ENCODE peak calls at places on chromosomes 6 and 20, in nine cellular contexts. B is Daoy, W is NCI-H460, O is mucosa of descending colon, P is nephron progenitor cell, L is activated gamma-delta T cell, D is NCI-H1930, C is COLO829, E is stomach. Y is an unnamed sample.

GRCh38 chr20:9999660-10000059 is 35.1 kb upstream of the ANKEF1 start:
- DNase-seq in B (no peak), L (no peak), P (no peak), E (no peak), C (no peak), O (no peak), W (no peak), D (no peak), Y (no peak)

GRCh38 chr6:15365273-15365687 is 119.4 kb downstream of the JARID2 start:
- DNase-seq in W (peak; percentile 44), L (no peak), O (peak; percentile 70), D (peak; percentile 65), E (peak; percentile 82), P (peak; percentile 36), B (peak; percentile 80), C (peak; percentile 90), Y (no peak)

GRCh38 chr20:55888655-55889054 is 116.7 kb downstream of the CBLN4 start:
- DNase-seq in O (no peak), W (no peak), B (peak; percentile 41), P (no peak), C (no peak), L (no peak), E (no peak), D (no peak), Y (no peak)

GRCh38 chr6:161918608-161919205 is 644.8 kb upstream of the AGPAT4 start:
- DNase-seq in C (no peak), L (no peak), D (no peak), W (peak; percentile 75), E (no peak), B (no peak), O (no peak), P (no peak), Y (no peak)

GRCh38 chr6:65979120-65979519 is 272.1 kb upstream of the EYS start:
- DNase-seq in P (no peak), B (no peak), C (peak; percentile 2), D (no peak), W (no peak), E (no peak), L (no peak), O (no peak), Y (no peak)

GRCh38 chr6:134830945-134831344 is 119.0 kb downstream of the ALDH8A1 start:
- DNase-seq in L (no peak), C (no peak), D (no peak), P (no peak), E (no peak), W (no peak), O (no peak), B (no peak), Y (no peak)

GRCh38 chr6:56524891-56525703 is 117.6 kb downstream of the DST start:
- DNase-seq in L (no peak), O (no peak), D (no peak), B (peak; percentile 33), E (no peak), W (no peak), C (peak; percentile 42), P (no peak), Y (no peak)

GRCh38 chr6:46023216-46023915 is 7.7 kb upstream of the CLIC5 start:
- DNase-seq in L (no peak), D (no peak), O (no peak), B (no peak), W (no peak), P (no peak), C (no peak), E (no peak), Y (no peak)

GRCh38 chr6:165766457-165766856 is 103.4 kb upstream of the PDE10A start:
- DNase-seq in O (no peak), W (no peak), E (no peak), C (no peak), L (no peak), D (no peak), P (no peak), B (peak; percentile 43), Y (no peak)

GRCh38 chr6:89148016-89148750 is 2.3 kb downstream of the PM20D2 start:
- DNase-seq in P (no peak), O (no peak), B (peak; percentile 55), L (no peak), C (no peak), E (no peak), W (no peak), D (no peak), Y (no peak)

GRCh38 chr6:36033935-36034334 is 6.3 kb downstream of the MAPK14 start:
- DNase-seq in O (no peak), L (no peak), E (no peak), P (no peak), B (no peak), D (no peak), W (no peak), C (no peak), Y (no peak)

GRCh38 chr6:27228963-27229477 is 18.5 kb upstream of the PRSS16 start:
- DNase-seq in E (no peak), B (no peak), P (no peak), L (no peak), W (no peak), D (no peak), O (no peak), C (no peak), Y (no peak)

GRCh38 chr6:26158581-26159416 is 71.6 kb downstream of the HFE start:
- DNase-seq in E (peak; percentile 73), B (peak; percentile 67), L (peak; percentile 27), P (peak; percentile 23), D (peak; percentile 33), W (no peak), O (peak; percentile 83), C (no peak), Y (peak; percentile 72)

GRCh38 chr20:5065489-5066383 is 54.0 kb downstream of the PCNA start:
- DNase-seq in D (no peak), C (peak; percentile 96), O (no peak), E (peak; percentile 70), L (no peak), P (no peak), B (peak; percentile 97), W (peak; percentile 98), Y (peak; percentile 87)

GRCh38 chr6:157240059-157240959 is 83.0 kb downstream of the TMEM242 start:
- DNase-seq in D (no peak), B (peak; percentile 77), W (peak; percentile 26), P (peak; percentile 49), O (peak; percentile 75), E (no peak), C (no peak), L (no peak), Y (no peak)

GRCh38 chr20:32128167-32128566 is 18.7 kb downstream of the TM9SF4 start:
- DNase-seq in C (no peak), W (no peak), P (no peak), E (no peak), D (no peak), B (no peak), O (no peak), L (no peak), Y (no peak)

GRCh38 chr20:3690413-3690812 is 8.6 kb upstream of the ADAM33 start:
- DNase-seq in W (no peak), D (no peak), E (no peak), O (no peak), L (no peak), P (no peak), B (no peak), C (no peak), Y (no peak)

GRCh38 chr6:18019539-18020534 is 32.4 kb upstream of the KIF13A start:
- DNase-seq in B (no peak), E (no peak), P (no peak), L (no peak), O (no peak), D (no peak), C (no peak), W (no peak), Y (no peak)

GRCh38 chr20:25294459-25295385 is 46.8 kb downstream of the PYGB start:
- DNase-seq in B (peak; percentile 63), C (no peak), E (peak; percentile 44), O (peak; percentile 61), W (peak; percentile 40), L (no peak), P (peak; percentile 70), D (peak; percentile 28), Y (no peak)

GRCh38 chr6:22363166-22363965 is 66.5 kb upstream of the PRL start:
- DNase-seq in L (no peak), O (no peak), W (no peak), P (no peak), D (no peak), C (no peak), E (no peak), B (no peak), Y (no peak)

GRCh38 chr6:15444081-15444731 is 198.3 kb downstream of the JARID2 start:
- DNase-seq in B (no peak), D (no peak), O (no peak), E (no peak), W (no peak), P (no peak), C (no peak), L (no peak), Y (no peak)

GRCh38 chr20:59571591-59572314 is 32.6 kb upstream of the PHACTR3 start:
- DNase-seq in O (peak; percentile 69), W (peak; percentile 30), C (peak; percentile 78), E (peak; percentile 55), D (peak; percentile 37), P (peak; percentile 84), B (peak; percentile 52), L (no peak), Y (peak; percentile 45)

GRCh38 chr20:8388707-8389106 is 256.6 kb downstream of the PLCB1 start:
- DNase-seq in D (no peak), B (no peak), L (no peak), C (peak; percentile 52), P (no peak), O (no peak), E (no peak), W (no peak), Y (no peak)

GRCh38 chr6:20441921-20442320 is 40.2 kb downstream of the E2F3 start:
- DNase-seq in O (no peak), C (no peak), E (no peak), W (no peak), B (no peak), D (no peak), L (no peak), P (no peak), Y (no peak)

GRCh38 chr6:8589941-8590676 is 154.8 kb upstream of the SLC35B3 start:
- DNase-seq in W (peak; percentile 1), D (no peak), L (no peak), B (peak; percentile 25), P (peak; percentile 12), O (no peak), E (no peak), C (no peak), Y (no peak)

GRCh38 chr6:34028691-34029360 is 117.1 kb downstream of the GRM4 start:
- DNase-seq in W (no peak), L (no peak), D (no peak), P (no peak), O (no peak), E (no peak), B (no peak), C (no peak), Y (no peak)

GRCh38 chr6:105645958-105646357 is 243.1 kb upstream of the PREP start:
- DNase-seq in L (no peak), P (no peak), W (no peak), C (no peak), B (no peak), O (no peak), D (no peak), E (no peak), Y (no peak)

GRCh38 chr6:68649669-68650068 is 14.6 kb downstream of the ADGRB3 start:
- DNase-seq in E (no peak), L (no peak), W (no peak), C (no peak), D (no peak), O (no peak), B (no peak), P (no peak), Y (no peak)

GRCh38 chr20:37518606-37519507 is 2.2 kb upstream of the NNAT start:
- DNase-seq in E (peak; percentile 35), C (no peak), L (no peak), W (no peak), D (no peak), O (no peak), B (no peak), P (peak; percentile 40), Y (peak; percentile 73)